ENCODE peak calls at places on chromosomes 11 and 22, in ten cellular contexts. C is MCF 10A, J is RWPE1, O is coronary artery, U is choroid plexus epithelial cell, P is adrenal gland, B is AG10803, F is dorsolateral prefrontal cortex, N is ascending aorta, R is fibroblast of lung. K is an unnamed sample.

GRCh38 chr11:134139873-134140331 is 71.0 kb downstream of the JAM3 start:
- DNase-seq in C (peak), J (peak), O (no peak), U (peak), P (peak), B (peak), F (peak), N (no peak), R (peak), K (no peak)

GRCh38 chr22:20404881-20405280 is 10.9 kb downstream of the ZNF74 start:
- DNase-seq in C (no peak), J (no peak), O (peak), U (no peak), P (no peak), B (no peak), F (no peak), N (no peak), R (no peak), K (peak)

GRCh38 chr22:22745225-22746060 is 101.0 kb downstream of the GGTLC2 start:
- DNase-seq in C (peak), J (no peak), O (no peak), U (peak), P (peak), B (peak), F (no peak), N (no peak), R (no peak), K (no peak)

GRCh38 chr22:46845281-46846153 is 83.1 kb downstream of the TBC1D22A start:
- DNase-seq in C (no peak), J (no peak), O (peak), U (peak), P (no peak), B (peak), F (no peak), N (no peak), R (peak), K (no peak)

GRCh38 chr11:30254307-30255298 is 23.8 kb downstream of the FSHB start:
- DNase-seq in C (no peak), J (no peak), O (no peak), U (peak), P (no peak), B (no peak), F (no peak), N (no peak), R (no peak), K (no peak)

GRCh38 chr22:45770506-45770905 is 98.9 kb downstream of the ATXN10 start:
- DNase-seq in C (no peak), J (no peak), O (no peak), U (no peak), P (no peak), B (no peak), F (no peak), N (no peak), R (no peak), K (no peak)

GRCh38 chr11:71936825-71937224 is 8.0 kb downstream of the RNF121 start:
- DNase-seq in C (no peak), J (no peak), O (no peak), U (peak), P (peak), B (peak), F (no peak), N (no peak), R (peak), K (no peak)

GRCh38 chr22:44728761-44729261 is 23.6 kb upstream of the ARHGAP8 start:
- DNase-seq in C (no peak), J (no peak), O (no peak), U (no peak), P (no peak), B (peak), F (no peak), N (no peak), R (no peak), K (no peak)

GRCh38 chr11:113167599-113167998 is 146.8 kb upstream of the TTC12 start:
- DNase-seq in C (no peak), J (no peak), O (no peak), U (no peak), P (no peak), B (no peak), F (no peak), N (no peak), R (no peak), K (no peak)

GRCh38 chr11:68973219-68973618 is 7.6 kb downstream of the MRGPRD start:
- DNase-seq in C (no peak), J (no peak), O (no peak), U (no peak), P (no peak), B (no peak), F (no peak), N (no peak), R (no peak), K (no peak)

GRCh38 chr11:35584321-35584720 is 33.9 kb upstream of the FJX1 start:
- DNase-seq in C (peak), J (peak), O (no peak), U (peak), P (no peak), B (peak), F (no peak), N (no peak), R (peak), K (no peak)

GRCh38 chr22:20211997-20212753 is 55.9 kb downstream of the RTN4R start:
- DNase-seq in C (peak), J (no peak), O (no peak), U (peak), P (no peak), B (no peak), F (no peak), N (no peak), R (peak), K (no peak)

GRCh38 chr11:116461789-116462188 is 311.0 kb downstream of the BUD13 start:
- DNase-seq in C (no peak), J (no peak), O (no peak), U (no peak), P (no peak), B (no peak), F (no peak), N (no peak), R (no peak), K (no peak)

GRCh38 chr22:37263966-37264887 is 18.1 kb upstream of the CYTH4 start:
- DNase-seq in C (no peak), J (no peak), O (no peak), U (no peak), P (no peak), B (no peak), F (no peak), N (no peak), R (no peak), K (no peak)

GRCh38 chr11:80320765-80321164 is 879.9 kb upstream of the TENM4 start:
- DNase-seq in C (peak), J (no peak), O (no peak), U (no peak), P (no peak), B (no peak), F (no peak), N (no peak), R (peak), K (no peak)
- TF ChIP-seq CTCF in C (peak), J (no peak), O (no peak), U (peak), P (no peak), B (peak), F (peak), N (no peak), R (peak), K (peak)

GRCh38 chr11:75350122-75350742 is 1.2 kb downstream of the ARRB1 start:
- DNase-seq in C (no peak), J (no peak), O (peak), U (no peak), P (no peak), B (no peak), F (no peak), N (no peak), R (no peak), K (no peak)

GRCh38 chr11:75351541-75352416 is at the start of gene ARRB1:
- DNase-seq in C (peak), J (peak), O (peak), U (peak), P (peak), B (peak), F (no peak), N (no peak), R (peak), K (peak)

GRCh38 chr11:75355051-75355450 is 3.6 kb upstream of the ARRB1 start:
- DNase-seq in C (no peak), J (no peak), O (no peak), U (no peak), P (no peak), B (no peak), F (no peak), N (no peak), R (no peak), K (no peak)

GRCh38 chr11:75350743-75351540 is 519 bp downstream of the ARRB1 start:
- DNase-seq in C (no peak), J (no peak), O (peak), U (no peak), P (peak), B (peak), F (no peak), N (peak), R (peak), K (no peak)

DNA sequence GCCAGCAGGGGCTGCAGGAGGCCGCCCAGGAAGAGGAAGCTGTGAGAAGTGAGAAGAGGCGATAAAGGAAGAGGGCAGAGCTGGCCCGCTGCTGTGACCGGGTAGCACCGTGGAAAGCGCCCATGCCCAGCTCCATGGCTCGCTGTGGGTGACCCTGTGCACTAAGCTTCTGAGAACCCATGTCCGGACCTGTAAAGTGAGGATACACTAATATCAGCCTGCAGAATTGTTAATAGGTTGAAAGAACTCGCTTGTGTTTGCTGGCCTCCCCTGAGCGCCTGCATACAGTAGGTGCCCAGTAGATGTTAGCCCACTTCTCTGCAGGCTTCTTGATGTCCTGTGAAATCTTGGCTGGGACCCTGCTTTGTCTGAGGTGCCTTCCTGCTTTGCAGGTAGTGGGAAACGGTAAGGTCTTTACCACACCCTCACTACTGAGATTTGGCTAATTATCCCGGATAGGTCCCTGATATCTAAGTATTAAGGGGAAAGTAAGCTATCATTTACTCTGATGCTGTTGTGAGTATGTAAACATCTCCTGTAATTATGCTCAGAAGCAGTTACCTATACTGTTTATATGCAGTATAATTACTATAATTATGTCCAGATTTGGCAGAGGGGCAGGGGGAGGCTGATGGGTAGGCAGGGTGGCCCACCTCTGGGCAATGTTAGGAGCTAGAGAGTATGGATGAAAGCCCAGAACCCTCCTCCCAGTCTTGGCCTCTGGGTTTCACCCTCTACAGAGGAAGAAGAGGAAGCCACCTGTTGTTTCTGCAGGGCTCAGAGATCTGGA is 1.2 kb upstream of the ARRB1 start:
- DNase-seq in C (no peak), J (no peak), O (peak), U (no peak), P (no peak), B (no peak), F (no peak), N (no peak), R (no peak), K (no peak)
- TF ChIP-seq CTCF in C (no peak), J (no peak), O (no peak), U (no peak), P (no peak), B (no peak), F (no peak), N (no peak), R (no peak), K (peak)

DNA sequence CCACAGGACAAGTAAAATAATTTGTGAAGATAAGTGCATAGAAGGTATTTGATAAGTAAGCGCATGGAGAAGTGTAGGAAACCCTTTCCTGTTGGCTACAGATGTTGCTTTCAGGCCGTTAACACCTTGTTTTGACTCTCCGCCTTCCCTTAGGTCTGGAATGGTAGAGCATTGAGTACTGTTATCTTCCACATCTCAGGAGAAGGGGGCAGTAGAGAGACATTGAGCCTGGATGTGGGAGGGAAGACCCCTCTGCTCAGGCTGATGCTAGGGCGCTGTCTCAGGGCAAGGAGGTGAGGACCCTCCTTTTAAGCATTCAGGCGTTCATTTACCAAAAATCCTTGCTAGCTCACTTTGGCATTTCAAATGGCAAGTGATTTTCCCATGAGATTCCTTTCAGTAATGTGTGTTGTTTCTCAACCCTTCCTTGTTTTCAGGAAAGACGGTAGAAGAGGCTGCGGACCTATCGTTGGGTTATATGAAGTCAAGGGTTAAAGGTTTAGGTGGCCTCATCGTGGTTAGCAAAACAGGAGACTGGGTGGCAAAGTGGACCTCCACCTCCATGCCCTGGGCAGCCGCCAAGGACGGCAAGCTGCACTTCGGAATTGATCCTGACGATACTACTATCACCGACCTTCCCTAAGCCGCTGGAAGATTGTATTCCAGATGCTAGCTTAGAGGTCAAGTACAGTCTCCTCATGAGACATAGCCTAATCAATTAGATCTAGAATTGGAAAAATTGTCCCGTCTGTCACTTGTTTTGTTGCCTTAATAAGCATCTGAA is 27.0 kb upstream of the SCGB1A1 start:
- DNase-seq in C (no peak), J (no peak), O (no peak), U (no peak), P (no peak), B (no peak), F (no peak), N (no peak), R (no peak), K (no peak)
- TF ChIP-seq CTCF in C (no peak), J (no peak), O (no peak), U (peak), P (no peak), B (no peak), F (no peak), N (no peak), R (peak), K (peak)

GRCh38 chr11:121328213-121328966 is 35.8 kb downstream of the SC5D start:
- DNase-seq in C (no peak), J (no peak), O (no peak), U (no peak), P (no peak), B (no peak), F (no peak), N (no peak), R (no peak), K (no peak)

GRCh38 chr11:121326230-121326629 is 33.7 kb downstream of the SC5D start:
- DNase-seq in C (no peak), J (no peak), O (no peak), U (no peak), P (no peak), B (no peak), F (no peak), N (no peak), R (no peak), K (no peak)

GRCh38 chr11:121321614-121322243 is 29.2 kb downstream of the SC5D start:
- DNase-seq in C (peak), J (peak), O (no peak), U (peak), P (no peak), B (peak), F (peak), N (no peak), R (peak), K (no peak)

GRCh38 chr11:121318848-121319834 is 26.6 kb downstream of the SC5D start:
- DNase-seq in C (peak), J (peak), O (no peak), U (peak), P (peak), B (peak), F (no peak), N (no peak), R (peak), K (no peak)

GRCh38 chr11:121323208-121323607 is 30.6 kb downstream of the SC5D start:
- DNase-seq in C (no peak), J (no peak), O (no peak), U (no peak), P (no peak), B (no peak), F (no peak), N (no peak), R (no peak), K (no peak)
- TF ChIP-seq CTCF in C (no peak), J (no peak), O (no peak), U (no peak), P (no peak), B (peak), F (peak), N (no peak), R (no peak), K (peak)

DNA sequence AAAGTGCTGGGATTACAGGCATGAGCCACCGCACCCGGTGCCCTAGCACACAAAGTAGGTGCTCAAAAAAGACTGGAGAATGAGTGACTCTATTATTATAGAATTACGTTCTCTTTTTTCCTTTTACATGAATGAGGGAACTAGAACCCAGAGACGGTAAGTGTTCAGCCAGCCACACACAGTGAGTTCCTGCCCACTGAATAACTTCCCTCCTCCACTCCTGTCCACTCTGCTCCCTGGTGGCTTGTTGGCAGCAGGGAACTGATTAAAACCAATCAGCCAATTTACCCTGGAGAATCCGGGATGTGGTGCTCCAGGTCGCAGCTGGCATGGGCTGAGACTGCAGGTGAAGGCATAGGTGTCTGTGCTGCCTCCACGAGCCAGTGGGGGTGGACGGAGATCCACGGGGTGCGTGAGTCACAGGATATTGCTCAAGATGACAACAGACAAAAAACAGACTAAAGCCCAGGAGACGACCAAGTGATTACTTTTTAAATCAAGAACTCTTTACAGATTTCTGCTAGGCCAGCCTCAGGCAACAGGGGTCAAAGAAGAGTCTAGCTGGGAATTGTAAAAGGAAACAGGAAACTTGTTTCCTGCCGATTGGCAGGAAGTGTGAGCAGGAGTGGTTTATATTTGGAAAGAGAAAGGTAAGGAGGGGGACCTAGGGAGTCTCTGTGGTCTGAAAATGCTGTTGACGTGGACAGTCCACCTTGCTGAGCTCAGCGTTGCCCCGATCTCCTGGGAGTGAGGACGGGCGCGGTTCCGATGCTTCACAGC is 95.2 kb upstream of the TP53I11 start:
- DNase-seq in C (peak), J (peak), O (no peak), U (peak), P (peak), B (peak), F (no peak), N (no peak), R (peak), K (no peak)
- TF ChIP-seq CTCF in C (no peak), J (no peak), O (no peak), U (peak), P (no peak), B (no peak), F (no peak), N (no peak), R (peak), K (no peak)

GRCh38 chr11:13152736-13153541 is 124.7 kb upstream of the BMAL1 start:
- DNase-seq in C (peak), J (no peak), O (no peak), U (peak), P (no peak), B (peak), F (no peak), N (no peak), R (peak), K (no peak)
- TF ChIP-seq CTCF in C (peak), J (no peak), O (no peak), U (peak), P (no peak), B (peak), F (peak), N (no peak), R (peak), K (peak)

GRCh38 chr11:11988099-11988651 is 20.3 kb downstream of the DKK3 start:
- DNase-seq in C (no peak), J (no peak), O (no peak), U (peak), P (no peak), B (peak), F (no peak), N (no peak), R (peak), K (no peak)

GRCh38 chr11:11988862-11989261 is 19.6 kb downstream of the DKK3 start:
- DNase-seq in C (no peak), J (no peak), O (no peak), U (no peak), P (no peak), B (no peak), F (no peak), N (no peak), R (no peak), K (peak)

GRCh38 chr11:11985016-11985715 is 23.3 kb downstream of the DKK3 start:
- DNase-seq in C (peak), J (no peak), O (peak), U (peak), P (no peak), B (peak), F (no peak), N (no peak), R (peak), K (no peak)

GRCh38 chr11:11985954-11986949 is 22.2 kb downstream of the DKK3 start:
- DNase-seq in C (no peak), J (no peak), O (peak), U (no peak), P (no peak), B (no peak), F (no peak), N (no peak), R (no peak), K (no peak)

DNA sequence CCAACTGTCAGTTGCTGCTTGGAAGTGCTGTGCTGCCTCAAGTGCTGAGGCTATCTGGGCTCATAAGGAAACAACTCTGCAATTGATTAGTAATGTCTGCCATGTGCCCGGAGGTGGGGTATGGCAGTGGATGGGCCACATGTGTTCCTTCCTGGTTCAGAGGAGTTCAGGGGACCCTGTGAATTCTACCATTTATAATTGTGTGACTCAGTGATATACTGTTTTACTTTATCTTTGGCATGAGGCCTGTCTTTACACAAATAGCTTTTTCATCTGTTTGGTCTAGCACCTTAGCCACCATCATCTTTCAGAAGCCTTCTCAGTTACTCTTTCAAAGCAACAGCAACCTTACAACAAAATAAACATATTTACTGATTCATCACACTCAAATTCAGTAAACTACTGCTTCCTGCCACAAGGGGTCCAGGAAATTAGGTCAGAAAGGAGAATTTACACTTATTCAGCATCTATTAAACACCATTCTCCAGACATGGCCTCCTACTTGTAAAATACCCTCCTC is 20.9 kb downstream of the DKK3 start:
- DNase-seq in C (peak), J (no peak), O (no peak), U (peak), P (no peak), B (peak), F (no peak), N (no peak), R (peak), K (no peak)
- TF ChIP-seq CTCF in C (peak), J (no peak), O (peak), U (peak), P (no peak), B (peak), F (no peak), N (peak), R (peak), K (peak)